ENCODE peak calls at places on chromosomes 5 and 9, in seven cellular contexts. N is naive thymus-derived CD4-positive, alpha-beta T cell; W is neuronal stem cell; H is right cardiac atrium; X is hepatocyte; Q is PC-3; O is A549. I is an unnamed sample.

GRCh38 chr5:2357309-2357708 is 394.2 kb downstream of the IRX2 start:
- DNase-seq in N (no peak), W (no peak), H (no peak), X (no peak), Q (no peak), O (no peak), I (no peak)

GRCh38 chr9:33619666-33620404 is 95.8 kb downstream of the ANKRD18B start:
- DNase-seq in N (no peak), W (no peak), H (no peak), X (peak), Q (peak), O (peak), I (peak)

GRCh38 chr5:128538249-128539037 is 398 bp upstream of the FBN2 start:
- DNase-seq in N (no peak), W (peak), H (peak), X (peak), Q (peak), O (peak), I (no peak)

GRCh38 chr5:3598236-3598635 is 2.6 kb downstream of the IRX1 start:
- DNase-seq in N (no peak), W (no peak), H (no peak), X (no peak), Q (no peak), O (no peak), I (no peak)

GRCh38 chr9:104606202-104606601 is 775 bp upstream of the OR13C2 start:
- DNase-seq in N (no peak), W (peak), H (no peak), X (no peak), Q (no peak), O (no peak), I (no peak)

GRCh38 chr5:32612134-32612888 is 27.0 kb downstream of the SUB1 start:
- DNase-seq in N (no peak), W (no peak), H (no peak), X (no peak), Q (no peak), O (no peak), I (no peak)

GRCh38 chr5:59863777-59864176 is 29.7 kb downstream of the PDE4D start:
- DNase-seq in N (no peak), W (no peak), H (no peak), X (no peak), Q (no peak), O (no peak), I (no peak)

GRCh38 chr9:97478301-97478981 is 23.0 kb upstream of the TMOD1 start:
- DNase-seq in N (no peak), W (no peak), H (no peak), X (peak), Q (no peak), O (no peak), I (no peak)

GRCh38 chr9:130197888-130198287 is 25.7 kb downstream of the NCS1 start:
- DNase-seq in N (no peak), W (no peak), H (no peak), X (no peak), Q (no peak), O (no peak), I (no peak)

GRCh38 chr9:2870340-2870739 is 26.4 kb upstream of the PUM3 start:
- DNase-seq in N (no peak), W (no peak), H (no peak), X (no peak), Q (no peak), O (no peak), I (no peak)

GRCh38 chr5:176625512-176625911 is 4.8 kb downstream of the SNCB start:
- DNase-seq in N (no peak), W (no peak), H (peak), X (no peak), Q (no peak), O (no peak), I (no peak)

GRCh38 chr5:35087971-35088370 is 40.2 kb upstream of the AGXT2 start:
- DNase-seq in N (no peak), W (no peak), H (peak), X (no peak), Q (peak), O (no peak), I (no peak)

GRCh38 chr9:98944130-98945074 is 695 bp downstream of the COL15A1 start:
- DNase-seq in N (no peak), W (peak), H (peak), X (no peak), Q (no peak), O (peak), I (no peak)

GRCh38 chr9:35736201-35736633 is 3.8 kb downstream of the CREB3 start:
- DNase-seq in N (peak), W (peak), H (peak), X (peak), Q (peak), O (peak), I (peak)

GRCh38 chr5:83653669-83654068 is 67.0 kb downstream of the HAPLN1 start:
- DNase-seq in N (no peak), W (no peak), H (no peak), X (no peak), Q (no peak), O (no peak), I (no peak)

GRCh38 chr5:87872986-87873385 is 395.7 kb downstream of the TMEM161B start:
- DNase-seq in N (no peak), W (peak), H (no peak), X (no peak), Q (no peak), O (no peak), I (no peak)

GRCh38 chr9:38442473-38443096 is 18.3 kb upstream of the IGFBPL1 start:
- DNase-seq in N (no peak), W (no peak), H (no peak), X (no peak), Q (no peak), O (no peak), I (no peak)

GRCh38 chr9:38445154-38446043 is 21.1 kb upstream of the IGFBPL1 start:
- DNase-seq in N (no peak), W (no peak), H (no peak), X (no peak), Q (no peak), O (no peak), I (no peak)

GRCh38 chr9:38441347-38442085 is 17.3 kb upstream of the IGFBPL1 start:
- DNase-seq in N (no peak), W (no peak), H (no peak), X (no peak), Q (no peak), O (no peak), I (no peak)

GRCh38 chr9:38443181-38443580 is 18.9 kb upstream of the IGFBPL1 start:
- DNase-seq in N (no peak), W (no peak), H (no peak), X (peak), Q (peak), O (peak), I (no peak)

GRCh38 chr9:38443597-38443996 is 19.3 kb upstream of the IGFBPL1 start:
- DNase-seq in N (no peak), W (no peak), H (no peak), X (no peak), Q (peak), O (no peak), I (no peak)
- H3K27ac ChIP-seq in N (no peak), W (no peak), H (no peak), X (peak), Q (no peak), O (no peak), I (no peak)

GRCh38 chr9:32584784-32585183 is 11.8 kb upstream of the NDUFB6 start:
- DNase-seq in N (no peak), W (no peak), H (no peak), X (no peak), Q (no peak), O (no peak), I (no peak)
- H3K27ac ChIP-seq in N (no peak), W (no peak), H (no peak), X (no peak), Q (no peak), O (no peak), I (no peak)

DNA sequence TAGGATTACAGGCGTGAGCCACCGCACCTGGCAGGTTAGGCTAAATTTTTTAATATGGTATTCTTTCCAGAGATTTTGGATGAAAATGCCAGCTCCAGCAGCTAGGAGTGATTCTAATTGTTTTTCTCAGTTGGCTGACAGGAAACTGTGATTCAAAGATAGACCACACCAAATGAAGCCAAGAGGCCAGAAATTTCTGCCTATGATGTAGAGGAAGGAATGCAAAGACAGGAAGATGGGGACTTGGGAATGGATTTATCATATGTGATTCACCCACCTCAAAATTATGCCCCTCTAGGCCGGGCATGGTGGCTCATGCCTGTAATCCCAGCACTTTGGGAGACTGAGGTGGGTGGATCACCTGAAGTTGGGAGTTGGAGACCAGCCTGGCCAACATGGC is 53.3 kb downstream of the UGCG start:
- DNase-seq in N (no peak), W (no peak), H (no peak), X (no peak), Q (peak), O (no peak), I (no peak)
- H3K27ac ChIP-seq in N (no peak), W (no peak), H (no peak), X (no peak), Q (no peak), O (no peak), I (no peak)

GRCh38 chr5:143470120-143470519 is 66.6 kb upstream of the NR3C1 start:
- DNase-seq in N (no peak), W (no peak), H (no peak), X (no peak), Q (no peak), O (no peak), I (no peak)

GRCh38 chr5:143473481-143473880 is 70.0 kb upstream of the NR3C1 start:
- DNase-seq in N (no peak), W (no peak), H (no peak), X (no peak), Q (no peak), O (no peak), I (no peak)

GRCh38 chr5:143472576-143472975 is 69.1 kb upstream of the NR3C1 start:
- DNase-seq in N (no peak), W (no peak), H (no peak), X (no peak), Q (no peak), O (no peak), I (no peak)

GRCh38 chr5:143471041-143471509 is 67.6 kb upstream of the NR3C1 start:
- DNase-seq in N (no peak), W (no peak), H (no peak), X (no peak), Q (peak), O (no peak), I (no peak)

DNA sequence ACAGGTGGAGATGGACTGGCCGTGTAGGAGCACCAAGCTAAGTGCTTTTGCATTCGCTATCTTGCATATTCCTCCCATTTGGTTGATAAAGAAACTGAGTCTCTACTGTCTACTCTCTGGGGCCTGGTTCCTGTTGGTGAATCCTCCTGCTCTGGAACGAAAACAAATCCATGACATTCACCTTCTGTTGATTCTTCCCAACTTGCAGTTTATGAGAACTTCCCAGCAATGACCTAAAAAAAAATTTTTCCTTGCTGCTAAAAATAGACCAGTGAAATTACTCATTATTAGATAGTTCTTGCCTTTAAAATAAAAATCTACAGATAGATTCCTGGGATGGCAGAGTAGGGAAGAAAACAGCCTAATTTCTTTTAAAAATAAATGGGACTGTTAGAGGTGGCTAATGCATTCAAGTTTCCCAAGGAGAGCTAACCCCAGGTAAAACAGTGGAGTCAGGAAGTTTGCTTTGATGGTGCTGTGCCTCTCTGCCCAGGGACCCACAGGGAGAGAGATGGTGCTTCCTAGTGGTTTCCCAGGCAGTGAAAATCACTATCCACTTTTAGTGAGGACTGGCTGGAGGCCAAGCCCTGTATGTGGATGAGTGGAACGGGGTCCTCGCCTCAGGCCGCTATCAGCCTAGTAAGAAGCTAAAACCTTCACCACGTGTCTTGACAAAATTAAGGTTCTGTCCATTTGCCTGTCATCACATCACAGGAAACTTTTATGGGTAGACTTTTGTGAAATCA is 68.4 kb upstream of the NR3C1 start:
- DNase-seq in N (no peak), W (no peak), H (peak), X (peak), Q (no peak), O (no peak), I (no peak)
- H3K27ac ChIP-seq in N (no peak), W (no peak), H (peak), X (no peak), Q (no peak), O (peak), I (no peak)

GRCh38 chr5:81884871-81885270 is 87.0 kb upstream of the ATG10 start:
- DNase-seq in N (no peak), W (no peak), H (no peak), X (no peak), Q (no peak), O (no peak), I (no peak)
- H3K27ac ChIP-seq in N (no peak), W (no peak), H (no peak), X (no peak), Q (no peak), O (no peak), I (no peak)

I was measured in K562.